ENCODE peak calls at places on chromosomes 5 and 9, in five cellular contexts. A is HepG2, B is HCT116, K is K562, X is GM12878. V is an unnamed sample.

GRCh38 chr9:71941060-71941568 is 29.7 kb downstream of the C9orf85 start:
- DNase-seq in A (no peak), B (no peak), K (no peak), X (no peak), V (no peak)

GRCh38 chr5:56561-57290 is 35.2 kb upstream of the PLEKHG4B start:
- DNase-seq in X (no peak), A (no peak), K (peak; percentile 67), B (no peak), V (no peak)

GRCh38 chr9:96021616-96022444 is 146.3 kb downstream of the ERCC6L2 start:
- DNase-seq in X (no peak), K (no peak), A (no peak), B (no peak), V (no peak)

GRCh38 chr9:132411091-132411508 is 1.1 kb downstream of the CFAP77 start:
- DNase-seq in A (peak; percentile 54), K (peak; percentile 77), B (peak; percentile 68), X (no peak), V (peak; percentile 69)

GRCh38 chr9:126327016-126327749 is 554 bp downstream of the MVB12B start:
- DNase-seq in K (no peak), A (no peak), X (no peak), B (no peak), V (peak; percentile 68)

GRCh38 chr5:115069087-115069968 is 100.4 kb downstream of the TRIM36 start:
- DNase-seq in A (peak; percentile 64), B (peak; percentile 51), K (peak; percentile 46), X (peak; percentile 12), V (peak; percentile 58)

GRCh38 chr9:89430995-89431394 is 66.9 kb downstream of the SEMA4D start:
- DNase-seq in B (no peak), K (no peak), A (no peak), X (no peak), V (no peak)

GRCh38 chr5:178431777-178432155 is 158.4 kb downstream of the COL23A1 start:
- DNase-seq in X (no peak), A (no peak), B (no peak), K (no peak), V (no peak)

GRCh38 chr9:109507421-109507838 is 9.3 kb upstream of the PTPN3 start:
- DNase-seq in B (no peak), K (no peak), X (no peak), A (peak; percentile 92), V (no peak)

GRCh38 chr5:122498163-122498562 is 186.1 kb downstream of the SNCAIP start:
- DNase-seq in B (no peak), A (no peak), K (no peak), X (no peak), V (peak; percentile 23)

GRCh38 chr5:122493776-122494518 is 181.9 kb downstream of the SNCAIP start:
- DNase-seq in K (no peak), X (no peak), A (no peak), B (no peak), V (no peak)

GRCh38 chr5:122493091-122493775 is 181.2 kb downstream of the SNCAIP start:
- DNase-seq in K (peak; percentile 15), A (no peak), B (no peak), X (no peak), V (no peak)

GRCh38 chr5:122490718-122491117 is 178.7 kb downstream of the SNCAIP start:
- DNase-seq in A (no peak), K (no peak), X (no peak), B (no peak), V (no peak)

GRCh38 chr5:122492675-122493074 is 180.6 kb downstream of the SNCAIP start:
- DNase-seq in A (no peak), X (no peak), K (peak; percentile 25), B (peak; percentile 24), V (no peak)
- TF ChIP-seq SRF in A (no peak), X (no peak), K (no peak), B (no peak), V (no peak)

DNA sequence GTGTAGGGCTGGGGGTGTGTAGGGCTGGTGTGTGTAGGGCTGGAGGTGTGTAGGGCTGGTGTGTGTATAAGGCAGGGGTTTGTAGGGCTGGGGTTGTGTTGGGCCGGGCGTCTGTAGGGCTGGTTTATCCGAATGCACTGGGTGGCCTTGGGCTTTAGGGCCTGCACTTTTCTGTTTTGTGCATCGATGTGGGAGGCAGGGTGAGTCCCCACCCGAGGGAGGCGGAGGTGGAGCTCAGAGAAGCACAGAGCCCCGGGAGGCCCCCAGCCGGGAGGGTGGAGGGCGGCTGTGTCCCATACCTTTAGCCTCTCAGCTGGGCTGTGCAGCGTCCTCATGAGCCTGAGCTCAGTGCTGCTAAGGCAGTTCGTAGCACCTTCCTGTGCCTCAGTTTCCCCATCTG is 13.5 kb downstream of the COL5A1 start:
- DNase-seq in A (no peak), B (no peak), K (no peak), X (no peak), V (no peak)
- H3K79me2 ChIP-seq in A (no peaks in the 10 kb centered on the region), B (no peaks in the 10 kb centered on the region), K (no peaks in the 10 kb centered on the region), X (no peaks in the 10 kb centered on the region), V (no peaks in the 10 kb centered on the region)

DNA sequence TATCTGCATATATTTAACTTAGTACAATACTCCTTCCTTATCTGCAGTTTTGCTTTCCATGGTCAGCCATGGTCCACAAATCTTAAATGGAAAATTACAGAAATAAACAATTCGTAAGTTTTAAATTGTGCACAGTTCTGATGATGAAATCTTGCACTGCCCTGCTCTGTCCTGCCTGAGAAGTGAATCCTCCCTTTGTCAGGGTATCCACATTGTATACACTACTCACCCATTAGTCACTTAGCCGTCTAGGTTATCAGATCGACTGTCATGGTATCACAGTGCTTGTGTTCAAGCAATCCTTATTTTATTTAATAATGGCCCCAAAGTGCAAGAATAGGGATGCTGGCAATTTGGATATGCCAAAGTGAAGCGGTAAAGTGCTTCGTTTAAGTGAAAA is 8.3 kb upstream of the YTHDC2 start:
- DNase-seq in A (peak; percentile 25), K (no peak), X (no peak), B (no peak), V (no peak)
- TF ChIP-seq SRF in A (no peak), K (no peak), X (no peak), B (no peak), V (no peak)

GRCh38 chr9:110935829-110936228 is 102.4 kb downstream of the LPAR1 start:
- DNase-seq in A (no peak), K (no peak), X (no peak), B (no peak), V (no peak)

GRCh38 chr9:110933350-110934001 is 104.8 kb downstream of the LPAR1 start:
- DNase-seq in X (peak; percentile 41), B (no peak), A (no peak), K (no peak), V (no peak)

GRCh38 chr9:110939053-110939452 is 99.2 kb downstream of the LPAR1 start:
- DNase-seq in K (no peak), B (no peak), A (no peak), X (no peak), V (no peak)

GRCh38 chr9:110936719-110937452 is 101.4 kb downstream of the LPAR1 start:
- DNase-seq in A (no peak), B (no peak), K (no peak), X (no peak), V (no peak)

GRCh38 chr9:110936252-110936651 is 102.0 kb downstream of the LPAR1 start:
- DNase-seq in X (no peak), B (no peak), A (no peak), K (no peak), V (no peak)
- H3K79me2 ChIP-seq in X (no peaks in the 10 kb centered on the region), B (no peaks in the 10 kb centered on the region), A (no peaks in the 10 kb centered on the region), K (no peaks in the 10 kb centered on the region), V (no peaks in the 10 kb centered on the region)

DNA sequence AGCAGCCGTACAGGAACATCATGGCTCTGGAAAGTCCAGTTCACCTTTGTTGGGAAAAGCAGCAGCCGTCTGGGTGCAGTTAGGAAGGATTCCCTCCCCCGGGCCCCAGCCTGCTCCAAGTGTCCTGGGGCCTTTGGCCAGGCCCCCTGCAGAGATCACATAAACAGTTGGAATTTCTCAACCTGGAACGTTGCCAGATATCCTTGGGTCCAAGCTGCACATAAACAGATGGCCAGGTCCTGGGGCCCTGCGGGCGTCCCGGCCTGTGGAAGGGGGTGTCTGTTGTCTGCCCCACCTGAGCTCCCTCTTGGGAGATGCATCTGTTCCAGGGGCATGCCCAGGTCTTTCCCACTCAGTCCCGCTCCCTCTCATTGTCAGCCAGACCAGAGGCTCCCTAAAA is 92.7 kb downstream of the COL5A1 start:
- DNase-seq in A (peak; percentile 27), K (no peak), X (no peak), B (no peak), V (no peak)
- TF ChIP-seq SRF in A (no peak), K (no peak), X (no peak), B (no peak), V (no peak)

DNA sequence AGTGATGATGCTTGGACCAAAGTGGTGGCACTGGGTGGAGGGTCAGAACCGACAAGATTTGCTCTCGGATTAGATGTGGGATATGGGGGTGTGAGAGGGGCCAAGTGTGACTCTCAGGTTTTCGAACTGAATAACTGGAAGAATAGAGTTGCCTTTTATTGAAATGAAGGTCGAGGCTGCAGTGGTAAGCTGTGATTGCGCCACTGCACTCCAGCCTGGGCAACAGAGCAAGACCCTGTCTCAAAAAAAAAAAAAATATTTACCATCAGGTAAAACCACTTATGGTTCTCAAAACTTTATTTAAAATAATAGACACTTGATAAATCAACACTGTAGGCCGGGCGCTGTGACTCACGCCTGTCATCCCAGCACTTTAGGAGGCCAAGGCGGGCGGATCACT is 27.2 kb downstream of the EXOSC2 start:
- DNase-seq in B (no peak), X (no peak), A (no peak), K (no peak), V (no peak)
- H3K79me2 ChIP-seq in B (peaks cover 71% of the 10 kb centered on the region), X (peaks cover 20% of the 10 kb centered on the region), A (peaks cover 26% of the 10 kb centered on the region), K (peaks cover 43% of the 10 kb centered on the region), V (peaks cover 68% of the 10 kb centered on the region)

DNA sequence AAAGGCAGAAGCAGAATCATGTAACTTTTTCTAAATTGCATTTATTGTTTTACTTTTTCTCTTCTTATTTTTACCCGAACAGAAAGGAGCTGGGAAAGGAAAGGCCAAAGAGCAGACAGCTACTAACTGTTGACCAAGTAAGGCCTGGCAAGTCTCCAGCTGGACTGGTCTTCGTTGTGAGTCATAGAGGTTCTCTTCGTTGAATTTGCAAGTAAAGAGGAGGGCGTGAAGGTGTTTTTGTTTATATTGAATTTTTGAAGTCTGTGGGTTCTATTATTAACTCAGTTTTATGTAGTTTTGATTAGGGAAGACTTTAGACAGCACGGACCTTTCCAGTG is 416.5 kb upstream of the CCNH start:
- DNase-seq in A (peak; percentile 19), K (no peak), X (no peak), B (peak; percentile 6), V (no peak)
- TF ChIP-seq SRF in A (no peak), K (no peak), X (no peak), B (no peak), V (no peak)

DNA sequence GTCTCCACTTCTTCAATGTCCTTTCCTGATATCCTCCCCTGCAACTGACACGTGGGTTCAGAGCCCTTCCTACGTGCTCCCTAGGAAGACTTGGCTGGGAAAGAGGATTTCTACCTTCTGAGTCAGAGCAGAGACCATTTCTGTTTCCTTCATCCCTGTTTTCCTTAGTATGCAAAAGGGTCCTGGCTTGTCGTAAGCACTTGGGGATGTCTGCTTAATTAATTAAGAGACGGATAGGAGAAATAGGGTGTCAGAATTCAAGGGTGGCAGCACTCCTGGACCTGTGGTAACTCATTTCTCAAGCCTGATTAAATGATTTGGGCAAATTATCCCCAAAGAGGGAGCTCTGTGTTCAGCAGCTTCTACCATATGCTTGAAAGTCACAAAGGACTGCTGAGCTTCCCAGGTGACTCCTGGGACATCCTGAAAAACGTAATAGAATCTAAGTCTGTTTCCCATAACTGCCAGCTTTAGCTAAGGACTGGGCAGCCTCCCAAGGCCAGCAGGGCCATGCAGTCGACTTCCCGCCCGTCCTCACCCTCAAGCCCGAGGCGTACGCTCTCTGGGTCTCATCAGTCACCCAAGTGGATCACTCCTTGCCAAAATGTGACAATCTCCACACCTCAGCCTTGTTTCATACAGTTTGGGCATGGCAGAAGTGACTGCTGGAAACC is 20.5 kb downstream of the ABCA1 start:
- DNase-seq in A (no peak), K (no peak), B (no peak), X (no peak), V (no peak)
- H3K79me2 ChIP-seq in A (peaks cover 99% of the 10 kb centered on the region), K (no peaks in the 10 kb centered on the region), B (no peaks in the 10 kb centered on the region), X (no peaks in the 10 kb centered on the region), V (no peaks in the 10 kb centered on the region)